ENCODE peak calls at places on chromosome 14, in eight cellular contexts. T, Y, M, P, H, G, L and V are unnamed samples.

GRCh38 chr14:75333523-75334190 is 55.0 kb downstream of the FOS start:
- DNase-seq in G (no peak), L (no peak), P (no peak), Y (no peak), T (no peak), M (no peak), H (no peak), V (no peak)

GRCh38 chr14:100737526-100737925 is 10.8 kb downstream of the DLK1 start:
- DNase-seq in M (no peak), H (no peak), L (no peak), Y (no peak), P (no peak), G (no peak), T (no peak), V (no peak)

GRCh38 chr14:20194101-20194500 is 3.4 kb downstream of the OR11G2 start:
- DNase-seq in H (no peak), P (no peak), G (no peak), L (no peak), T (no peak), M (no peak), Y (no peak), V (no peak)

GRCh38 chr14:104682107-104682593 is 7.3 kb upstream of the INF2 start:
- DNase-seq in P (peak), G (peak), T (no peak), L (no peak), M (no peak), Y (peak), H (no peak), V (no peak)

GRCh38 chr14:89231426-89232113 is 185.5 kb downstream of the FOXN3 start:
- DNase-seq in M (no peak), H (no peak), G (no peak), Y (no peak), T (no peak), P (no peak), L (no peak), V (no peak)

GRCh38 chr14:74583689-74584434 is 28.2 kb downstream of the LTBP2 start:
- DNase-seq in H (no peak), G (peak), Y (peak), T (no peak), P (no peak), L (no peak), M (no peak), V (no peak)

GRCh38 chr14:67166450-67166853 is 22.8 kb upstream of the GARIN2 start:
- DNase-seq in T (no peak), M (no peak), P (peak), L (peak), H (peak), Y (peak), G (peak), V (no peak)

GRCh38 chr14:97270308-97270707 is 473.1 kb downstream of the VRK1 start:
- DNase-seq in P (no peak), Y (no peak), M (no peak), L (no peak), H (no peak), G (no peak), T (no peak), V (no peak)

GRCh38 chr14:66746316-66747006 is 238.5 kb downstream of the GPHN start:
- DNase-seq in L (peak), G (peak), T (no peak), M (no peak), P (peak), Y (peak), H (peak), V (no peak)

GRCh38 chr14:100528962-100529560 is 58.2 kb downstream of the BEGAIN start:
- DNase-seq in M (no peak), G (no peak), T (no peak), L (no peak), Y (no peak), P (no peak), H (no peak), V (no peak)

GRCh38 chr14:102867826-102868580 is 54.5 kb upstream of the AMN start:
- DNase-seq in M (no peak), L (no peak), H (no peak), P (no peak), G (no peak), Y (no peak), T (no peak), V (no peak)

GRCh38 chr14:104120281-104120741 is 18.1 kb upstream of the KIF26A start:
- DNase-seq in G (peak), M (no peak), T (no peak), H (no peak), Y (no peak), P (no peak), L (no peak), V (no peak)

GRCh38 chr14:68695326-68695768 is 97.5 kb downstream of the ZFP36L1 start:
- DNase-seq in L (no peak), T (no peak), H (peak), M (no peak), P (peak), G (peak), Y (peak), V (peak)

GRCh38 chr14:104979758-104980591 is 1.8 kb upstream of the AHNAK2 start:
- DNase-seq in L (no peak), Y (no peak), P (peak), M (peak), G (peak), T (peak), H (no peak), V (no peak)